ENCODE peak calls at places on chromosomes 6 and 20, in ten cellular contexts. K, I, S, N, B, V, T, A, C and F are unnamed samples.

GRCh38 chr6:40456390-40457013 is 130.7 kb downstream of the LRFN2 start:
- DNase-seq in K (no peak), I (no peak), S (no peak), N (no peak), B (no peak), V (no peak), T (no peak), A (no peak), C (no peak), F (no peak)

GRCh38 chr20:62537649-62538292 is 62.0 kb upstream of the GATA5 start:
- DNase-seq in K (peak), I (no peak), S (no peak), N (no peak), B (no peak), V (no peak), T (no peak), A (no peak), C (no peak), F (no peak)

GRCh38 chr6:121839891-121840290 is 404.4 kb downstream of the GJA1 start:
- DNase-seq in K (no peak), I (no peak), S (no peak), N (no peak), B (no peak), V (no peak), T (no peak), A (no peak), C (no peak), F (no peak)

GRCh38 chr20:51220293-51220706 is 197.4 kb upstream of the KCNG1 start:
- DNase-seq in K (peak), I (peak), S (peak), N (peak), B (peak), V (peak), T (peak), A (peak), C (no peak), F (no peak)

GRCh38 chr20:42024653-42025052 is 406.5 kb upstream of the CHD6 start:
- DNase-seq in K (peak), I (no peak), S (no peak), N (no peak), B (no peak), V (no peak), T (no peak), A (no peak), C (no peak), F (no peak)

GRCh38 chr6:117515326-117515725 is 32.9 kb downstream of the DCBLD1 start:
- DNase-seq in K (no peak), I (no peak), S (no peak), N (no peak), B (no peak), V (no peak), T (no peak), A (peak), C (no peak), F (no peak)

GRCh38 chr6:72742274-72742673 is 120.4 kb downstream of the KCNQ5 start:
- DNase-seq in K (no peak), I (no peak), S (no peak), N (no peak), B (no peak), V (no peak), T (no peak), A (no peak), C (no peak), F (no peak)

GRCh38 chr6:39992861-39993622 is 58.8 kb upstream of the MOCS1 start:
- DNase-seq in K (no peak), I (no peak), S (no peak), N (no peak), B (no peak), V (no peak), T (no peak), A (no peak), C (no peak), F (no peak)

GRCh38 chr6:19380287-19380686 is 456.9 kb upstream of the ID4 start:
- DNase-seq in K (no peak), I (no peak), S (no peak), N (peak), B (no peak), V (no peak), T (no peak), A (no peak), C (peak), F (no peak)

GRCh38 chr20:23446505-23446904 is 6.2 kb downstream of the CST11 start:
- DNase-seq in K (peak), I (no peak), S (peak), N (peak), B (no peak), V (no peak), T (peak), A (peak), C (peak), F (no peak)

GRCh38 chr6:140774080-140774505 is 1358.6 kb upstream of the GJE1 start:
- DNase-seq in K (no peak), I (no peak), S (no peak), N (peak), B (no peak), V (no peak), T (peak), A (no peak), C (peak), F (no peak)

GRCh38 chr6:119862719-119863118 is 513.2 kb upstream of the MAN1A1 start:
- DNase-seq in K (no peak), I (no peak), S (no peak), N (no peak), B (no peak), V (no peak), T (no peak), A (no peak), C (no peak), F (no peak)

GRCh38 chr20:61912665-61913422 is 152.8 kb downstream of the TAF4 start:
- DNase-seq in K (no peak), I (peak), S (peak), N (no peak), B (no peak), V (no peak), T (no peak), A (no peak), C (no peak), F (no peak)

GRCh38 chr20:51014797-51015722 is 7.8 kb downstream of the KCNG1 start:
- DNase-seq in K (peak), I (no peak), S (peak), N (peak), B (no peak), V (no peak), T (peak), A (peak), C (peak), F (no peak)